ENCODE peak calls at places on chromosome 10, in seven cellular contexts. One of them, this sample, is unnamed.

GRCh38 chr10:132543916-132544743 is 6.5 kb downstream of the INPP5A start:
- DNase-seq in thyroid gland: no peak
- DNase-seq in esophagus squamous epithelium: no peak
- DNase-seq in IMR-90: no peak
- DNase-seq in transverse colon: no peak
- DNase-seq in upper lobe of left lung: peak
- DNase-seq in sigmoid colon: peak
- DNase-seq in this sample: no peak

GRCh38 chr10:43170491-43170890 is 32.2 kb downstream of the CSGALNACT2 start:
- DNase-seq in esophagus squamous epithelium: no peak
- DNase-seq in upper lobe of left lung: no peak
- DNase-seq in thyroid gland: no peak
- DNase-seq in transverse colon: no peak
- DNase-seq in IMR-90: peak
- DNase-seq in sigmoid colon: no peak
- DNase-seq in this sample: no peak

GRCh38 chr10:4883079-4883739 is 57.2 kb downstream of the AKR1E2 start:
- DNase-seq in transverse colon: no peak
- DNase-seq in esophagus squamous epithelium: no peak
- DNase-seq in sigmoid colon: no peak
- DNase-seq in IMR-90: peak
- DNase-seq in upper lobe of left lung: no peak
- DNase-seq in thyroid gland: peak
- DNase-seq in this sample: no peak

GRCh38 chr10:132373241-132373955 is 23.6 kb upstream of the PWWP2B start:
- DNase-seq in IMR-90: no peak
- DNase-seq in sigmoid colon: peak
- DNase-seq in esophagus squamous epithelium: no peak
- DNase-seq in thyroid gland: no peak
- DNase-seq in upper lobe of left lung: no peak
- DNase-seq in transverse colon: no peak
- DNase-seq in this sample: peak

GRCh38 chr10:8301831-8302230 is 247.3 kb downstream of the GATA3 start:
- DNase-seq in thyroid gland: no peak
- DNase-seq in sigmoid colon: no peak
- DNase-seq in IMR-90: no peak
- DNase-seq in transverse colon: no peak
- DNase-seq in esophagus squamous epithelium: no peak
- DNase-seq in upper lobe of left lung: no peak
- DNase-seq in this sample: no peak

GRCh38 chr10:16441106-16441850 is 4.5 kb downstream of the PTER start:
- DNase-seq in upper lobe of left lung: no peak
- DNase-seq in thyroid gland: no peak
- DNase-seq in sigmoid colon: no peak
- DNase-seq in transverse colon: no peak
- DNase-seq in esophagus squamous epithelium: no peak
- DNase-seq in IMR-90: peak
- DNase-seq in this sample: no peak

GRCh38 chr10:71260622-71261325 is 48.4 kb downstream of the UNC5B start:
- DNase-seq in sigmoid colon: no peak
- DNase-seq in IMR-90: peak
- DNase-seq in transverse colon: no peak
- DNase-seq in upper lobe of left lung: peak
- DNase-seq in thyroid gland: peak
- DNase-seq in esophagus squamous epithelium: no peak
- DNase-seq in this sample: no peak

GRCh38 chr10:6473901-6474370 is 106.1 kb downstream of the PRKCQ start:
- DNase-seq in esophagus squamous epithelium: no peak
- DNase-seq in thyroid gland: peak
- DNase-seq in sigmoid colon: no peak
- DNase-seq in IMR-90: no peak
- DNase-seq in upper lobe of left lung: no peak
- DNase-seq in transverse colon: no peak
- DNase-seq in this sample: no peak

GRCh38 chr10:88138319-88138848 is 275.0 kb downstream of the PTEN start:
- DNase-seq in esophagus squamous epithelium: no peak
- DNase-seq in sigmoid colon: no peak
- DNase-seq in upper lobe of left lung: no peak
- DNase-seq in transverse colon: no peak
- DNase-seq in IMR-90: no peak
- DNase-seq in thyroid gland: no peak
- DNase-seq in this sample: no peak

GRCh38 chr10:116741391-116742351 is 695 bp downstream of the HSPA12A start:
- DNase-seq in transverse colon: peak
- DNase-seq in sigmoid colon: peak
- DNase-seq in IMR-90: no peak
- DNase-seq in upper lobe of left lung: peak
- DNase-seq in esophagus squamous epithelium: no peak
- DNase-seq in thyroid gland: peak
- DNase-seq in this sample: no peak

GRCh38 chr10:63767512-63767911 is 246.3 kb downstream of the REEP3 start:
- DNase-seq in transverse colon: no peak
- DNase-seq in thyroid gland: no peak
- DNase-seq in upper lobe of left lung: no peak
- DNase-seq in esophagus squamous epithelium: no peak
- DNase-seq in sigmoid colon: no peak
- DNase-seq in IMR-90: peak
- DNase-seq in this sample: no peak

GRCh38 chr10:47402681-47403301 is 18.7 kb upstream of the ZNF488 start:
- DNase-seq in IMR-90: peak
- DNase-seq in esophagus squamous epithelium: no peak
- DNase-seq in thyroid gland: peak
- DNase-seq in transverse colon: peak
- DNase-seq in upper lobe of left lung: no peak
- DNase-seq in sigmoid colon: peak
- DNase-seq in this sample: peak

GRCh38 chr10:132844069-132844809 is 58.3 kb upstream of the NKX6-2 start:
- DNase-seq in thyroid gland: no peak
- DNase-seq in transverse colon: no peak
- DNase-seq in upper lobe of left lung: peak
- DNase-seq in sigmoid colon: no peak
- DNase-seq in esophagus squamous epithelium: no peak
- DNase-seq in IMR-90: no peak
- DNase-seq in this sample: no peak

GRCh38 chr10:130466271-130466997 is 330.2 kb downstream of the GLRX3 start:
- DNase-seq in esophagus squamous epithelium: no peak
- DNase-seq in sigmoid colon: no peak
- DNase-seq in thyroid gland: no peak
- DNase-seq in upper lobe of left lung: no peak
- DNase-seq in transverse colon: no peak
- DNase-seq in IMR-90: no peak
- DNase-seq in this sample: peak

GRCh38 chr10:44860811-44861751 is 50.1 kb upstream of the TMEM72 start:
- DNase-seq in sigmoid colon: peak
- DNase-seq in thyroid gland: no peak
- DNase-seq in IMR-90: peak
- DNase-seq in esophagus squamous epithelium: no peak
- DNase-seq in upper lobe of left lung: no peak
- DNase-seq in transverse colon: no peak
- DNase-seq in this sample: peak

GRCh38 chr10:122258136-122259074 is 12.7 kb upstream of the BTBD16 start:
- DNase-seq in esophagus squamous epithelium: no peak
- DNase-seq in transverse colon: no peak
- DNase-seq in IMR-90: peak
- DNase-seq in upper lobe of left lung: no peak
- DNase-seq in sigmoid colon: peak
- DNase-seq in thyroid gland: peak
- DNase-seq in this sample: peak

GRCh38 chr10:100510533-100511308 is 8.9 kb downstream of the SEC31B start:
- DNase-seq in esophagus squamous epithelium: no peak
- DNase-seq in thyroid gland: peak
- DNase-seq in upper lobe of left lung: no peak
- DNase-seq in transverse colon: no peak
- DNase-seq in sigmoid colon: no peak
- DNase-seq in IMR-90: peak
- DNase-seq in this sample: no peak

GRCh38 chr10:117272195-117273076 is 31.5 kb downstream of the SLC18A2 start:
- DNase-seq in IMR-90: no peak
- DNase-seq in sigmoid colon: no peak
- DNase-seq in upper lobe of left lung: no peak
- DNase-seq in transverse colon: no peak
- DNase-seq in thyroid gland: no peak
- DNase-seq in esophagus squamous epithelium: no peak
- DNase-seq in this sample: peak

GRCh38 chr10:124232686-124233545 is 139.5 kb upstream of the CHST15 start:
- DNase-seq in IMR-90: no peak
- DNase-seq in upper lobe of left lung: no peak
- DNase-seq in thyroid gland: peak
- DNase-seq in sigmoid colon: peak
- DNase-seq in esophagus squamous epithelium: no peak
- DNase-seq in transverse colon: no peak
- DNase-seq in this sample: peak

GRCh38 chr10:118057351-118057750 is 10.6 kb upstream of the RAB11FIP2 start:
- DNase-seq in esophagus squamous epithelium: no peak
- DNase-seq in thyroid gland: no peak
- DNase-seq in transverse colon: no peak
- DNase-seq in upper lobe of left lung: no peak
- DNase-seq in sigmoid colon: no peak
- DNase-seq in IMR-90: no peak
- DNase-seq in this sample: no peak

GRCh38 chr10:119670717-119671116 is 19.5 kb downstream of the BAG3 start:
- DNase-seq in IMR-90: peak
- DNase-seq in transverse colon: no peak
- DNase-seq in sigmoid colon: no peak
- DNase-seq in upper lobe of left lung: no peak
- DNase-seq in esophagus squamous epithelium: no peak
- DNase-seq in thyroid gland: no peak
- DNase-seq in this sample: no peak

GRCh38 chr10:124719213-124719851 is 24.8 kb downstream of the FAM53B start:
- DNase-seq in IMR-90: peak
- DNase-seq in transverse colon: peak
- DNase-seq in upper lobe of left lung: no peak
- DNase-seq in esophagus squamous epithelium: peak
- DNase-seq in sigmoid colon: peak
- DNase-seq in thyroid gland: peak
- DNase-seq in this sample: peak

GRCh38 chr10:103193820-103194529 is 903 bp upstream of the NT5C2 start:
- DNase-seq in sigmoid colon: no peak
- DNase-seq in transverse colon: no peak
- DNase-seq in IMR-90: peak
- DNase-seq in esophagus squamous epithelium: no peak
- DNase-seq in thyroid gland: peak
- DNase-seq in upper lobe of left lung: no peak
- DNase-seq in this sample: no peak

GRCh38 chr10:28444031-28444430 is 88.9 kb upstream of the WAC start:
- DNase-seq in esophagus squamous epithelium: no peak
- DNase-seq in upper lobe of left lung: no peak
- DNase-seq in transverse colon: no peak
- DNase-seq in thyroid gland: no peak
- DNase-seq in IMR-90: no peak
- DNase-seq in sigmoid colon: no peak
- DNase-seq in this sample: no peak

GRCh38 chr10:114024876-114025609 is 18.6 kb upstream of the ADRB1 start:
- DNase-seq in IMR-90: peak
- DNase-seq in thyroid gland: no peak
- DNase-seq in esophagus squamous epithelium: no peak
- DNase-seq in sigmoid colon: no peak
- DNase-seq in upper lobe of left lung: no peak
- DNase-seq in transverse colon: no peak
- DNase-seq in this sample: no peak

GRCh38 chr10:974038-974784 is 14.0 kb upstream of the GTPBP4 start:
- DNase-seq in sigmoid colon: no peak
- DNase-seq in transverse colon: no peak
- DNase-seq in thyroid gland: peak
- DNase-seq in upper lobe of left lung: no peak
- DNase-seq in esophagus squamous epithelium: no peak
- DNase-seq in IMR-90: no peak
- DNase-seq in this sample: peak

GRCh38 chr10:48610585-48611093 is 5.8 kb upstream of the ARHGAP22 start:
- DNase-seq in IMR-90: no peak
- DNase-seq in sigmoid colon: peak
- DNase-seq in esophagus squamous epithelium: no peak
- DNase-seq in transverse colon: no peak
- DNase-seq in upper lobe of left lung: no peak
- DNase-seq in thyroid gland: no peak
- DNase-seq in this sample: peak

GRCh38 chr10:125022671-125023070 is 80.7 kb downstream of the ZRANB1 start:
- DNase-seq in sigmoid colon: no peak
- DNase-seq in esophagus squamous epithelium: no peak
- DNase-seq in IMR-90: no peak
- DNase-seq in upper lobe of left lung: no peak
- DNase-seq in transverse colon: no peak
- DNase-seq in thyroid gland: no peak
- DNase-seq in this sample: no peak

GRCh38 chr10:28445511-28445910 is 87.4 kb upstream of the WAC start:
- DNase-seq in upper lobe of left lung: no peak
- DNase-seq in sigmoid colon: no peak
- DNase-seq in transverse colon: no peak
- DNase-seq in IMR-90: no peak
- DNase-seq in esophagus squamous epithelium: no peak
- DNase-seq in thyroid gland: peak
- DNase-seq in this sample: no peak

GRCh38 chr10:117610321-117610720 is 67.8 kb downstream of the EMX2 start:
- DNase-seq in IMR-90: no peak
- DNase-seq in transverse colon: no peak
- DNase-seq in thyroid gland: no peak
- DNase-seq in esophagus squamous epithelium: no peak
- DNase-seq in sigmoid colon: peak
- DNase-seq in upper lobe of left lung: no peak
- DNase-seq in this sample: no peak

GRCh38 chr10:98252451-98252850 is 15.5 kb downstream of the LOXL4 start:
- DNase-seq in sigmoid colon: no peak
- DNase-seq in IMR-90: no peak
- DNase-seq in esophagus squamous epithelium: no peak
- DNase-seq in transverse colon: no peak
- DNase-seq in upper lobe of left lung: no peak
- DNase-seq in thyroid gland: no peak
- DNase-seq in this sample: peak
- TF ChIP-seq POLR2A in sigmoid colon: no peak
- TF ChIP-seq POLR2A in IMR-90: no peak
- TF ChIP-seq POLR2A in esophagus squamous epithelium: no peak
- TF ChIP-seq POLR2A in transverse colon: no peak
- TF ChIP-seq POLR2A in upper lobe of left lung: no peak
- TF ChIP-seq POLR2A in thyroid gland: no peak
- TF ChIP-seq POLR2A in this sample: no peak

GRCh38 chr10:26829810-26830515 is 30.8 kb downstream of the ABI1 start:
- DNase-seq in transverse colon: no peak
- DNase-seq in IMR-90: no peak
- DNase-seq in esophagus squamous epithelium: no peak
- DNase-seq in thyroid gland: no peak
- DNase-seq in sigmoid colon: no peak
- DNase-seq in upper lobe of left lung: no peak
- DNase-seq in this sample: no peak
- H3K4me3 ChIP-seq in transverse colon: no peak
- H3K4me3 ChIP-seq in IMR-90: no peak
- H3K4me3 ChIP-seq in esophagus squamous epithelium: no peak
- H3K4me3 ChIP-seq in thyroid gland: no peak
- H3K4me3 ChIP-seq in sigmoid colon: no peak
- H3K4me3 ChIP-seq in upper lobe of left lung: no peak
- H3K4me3 ChIP-seq in this sample: no peak

GRCh38 chr10:109973430-109973829 is 34.4 kb upstream of the ADD3 start:
- DNase-seq in esophagus squamous epithelium: no peak
- DNase-seq in thyroid gland: no peak
- DNase-seq in sigmoid colon: no peak
- DNase-seq in upper lobe of left lung: no peak
- DNase-seq in IMR-90: no peak
- DNase-seq in transverse colon: no peak
- DNase-seq in this sample: no peak
- TF ChIP-seq CTCF in esophagus squamous epithelium: no peak
- TF ChIP-seq CTCF in thyroid gland: no peak
- TF ChIP-seq CTCF in sigmoid colon: no peak
- TF ChIP-seq CTCF in upper lobe of left lung: no peak
- TF ChIP-seq CTCF in IMR-90: no peak
- TF ChIP-seq CTCF in transverse colon: no peak
- TF ChIP-seq CTCF in this sample: no peak

GRCh38 chr10:128064615-128065580 is 61.3 kb downstream of the MKI67 start:
- DNase-seq in IMR-90: peak
- DNase-seq in thyroid gland: no peak
- DNase-seq in sigmoid colon: peak
- DNase-seq in esophagus squamous epithelium: peak
- DNase-seq in transverse colon: peak
- DNase-seq in upper lobe of left lung: peak
- DNase-seq in this sample: peak
- TF ChIP-seq POLR2A in IMR-90: no peak
- TF ChIP-seq POLR2A in thyroid gland: no peak
- TF ChIP-seq POLR2A in sigmoid colon: no peak
- TF ChIP-seq POLR2A in esophagus squamous epithelium: peak
- TF ChIP-seq POLR2A in transverse colon: no peak
- TF ChIP-seq POLR2A in upper lobe of left lung: no peak
- TF ChIP-seq POLR2A in this sample: no peak